ENCODE peak calls at places on chromosomes 12 and 14, in seven cellular contexts. U is stimulated activated CD4-positive, alpha-beta T cell treated with anti-CD3 and anti-CD28 coated beads, Interleukin-15, amount 100 ng/mL, for 1 hour; O is occipital lobe; Q is choroid plexus epithelial cell; Y is colonic mucosa; J is NT2/D1; B is NCI-H2107. H is an unnamed sample.

GRCh38 chr14:99853206-99853605 is 60.0 kb downstream of the EML1 start:
- DNase-seq in U (no peak), O (no peak), Q (no peak), Y (no peak), J (no peak), B (no peak), H (no peak)

GRCh38 chr12:32336261-32336660 is 63.1 kb upstream of the FGD4 start:
- DNase-seq in U (no peak), O (no peak), Q (peak; percentile 46), Y (no peak), J (no peak), B (no peak), H (no peak)

GRCh38 chr12:89801284-89801683 is 92.6 kb upstream of the ATP2B1 start:
- DNase-seq in U (no peak), O (no peak), Q (no peak), Y (no peak), J (no peak), B (no peak), H (no peak)

GRCh38 chr12:9331218-9331626 is 123.0 kb upstream of the PZP start:
- DNase-seq in U (peak; percentile 72), O (peak; percentile 54), Q (peak; percentile 67), Y (peak; percentile 74), J (peak; percentile 76), B (peak; percentile 27), H (peak; percentile 32)

GRCh38 chr14:80387563-80387981 is 176.3 kb upstream of the DIO2 start:
- DNase-seq in U (no peak), O (no peak), Q (no peak), Y (no peak), J (no peak), B (no peak), H (no peak)

GRCh38 chr14:95431199-95432145 is 85.0 kb downstream of the SYNE3 start:
- DNase-seq in U (no peak), O (no peak), Q (peak; percentile 63), Y (peak; percentile 27), J (peak; percentile 15), B (no peak), H (no peak)

GRCh38 chr12:76206039-76206676 is 121.7 kb upstream of the NAP1L1 start:
- DNase-seq in U (no peak), O (no peak), Q (no peak), Y (no peak), J (no peak), B (no peak), H (no peak)

GRCh38 chr12:14948672-14949071 is 10.3 kb upstream of the ERP27 start:
- DNase-seq in U (no peak), O (no peak), Q (peak; percentile 96), Y (peak; percentile 45), J (peak; percentile 60), B (no peak), H (peak; percentile 22)

GRCh38 chr12:27592548-27592947 is 68.5 kb downstream of the PPFIBP1 start:
- DNase-seq in U (no peak), O (peak; percentile 49), Q (peak; percentile 65), Y (no peak), J (no peak), B (no peak), H (no peak)

GRCh38 chr14:51691176-51691575 is 39.5 kb downstream of the FRMD6 start:
- DNase-seq in U (no peak), O (no peak), Q (no peak), Y (no peak), J (no peak), B (no peak), H (no peak)

GRCh38 chr12:53733051-53733812 is 6.0 kb upstream of the CALCOCO1 start:
- DNase-seq in U (no peak), O (no peak), Q (peak; percentile 69), Y (no peak), J (no peak), B (no peak), H (no peak)

GRCh38 chr12:24948452-24948815 is 467 bp downstream of the BCAT1 start:
- DNase-seq in U (peak; percentile 7), O (no peak), Q (peak; percentile 41), Y (no peak), J (peak; percentile 76), B (no peak), H (no peak)

GRCh38 chr12:94152292-94153083 is 4.1 kb downstream of the PLXNC1 start:
- DNase-seq in U (no peak), O (no peak), Q (no peak), Y (no peak), J (no peak), B (no peak), H (no peak)

GRCh38 chr14:100359881-100360280 is 36.7 kb downstream of the SLC25A47 start:
- DNase-seq in U (no peak), O (no peak), Q (no peak), Y (no peak), J (no peak), B (no peak), H (no peak)

GRCh38 chr12:104057771-104058197 is 6.5 kb upstream of the HCFC2 start:
- DNase-seq in U (no peak), O (no peak), Q (peak; percentile 54), Y (no peak), J (no peak), B (no peak), H (no peak)

GRCh38 chr12:17192721-17193120 is 586.8 kb upstream of the LMO3 start:
- DNase-seq in U (no peak), O (no peak), Q (no peak), Y (no peak), J (no peak), B (no peak), H (no peak)

GRCh38 chr14:65287264-65288131 is 125.0 kb upstream of the FUT8 start:
- DNase-seq in U (peak; percentile 27), O (no peak), Q (peak; percentile 21), Y (no peak), J (no peak), B (no peak), H (no peak)

GRCh38 chr14:106845286-106846087 is 1319.1 kb downstream of the TMEM121 start:
- DNase-seq in U (peak; percentile 27), O (no peak), Q (no peak), Y (peak; percentile 93), J (no peak), B (peak; percentile 63), H (peak; percentile 19)

GRCh38 chr12:48128800-48129199 is 9.6 kb downstream of the PFKM start:
- DNase-seq in U (no peak), O (no peak), Q (peak; percentile 67), Y (no peak), J (no peak), B (no peak), H (no peak)

GRCh38 chr12:13135336-13136178 is 32.1 kb upstream of the GSG1 start:
- DNase-seq in U (no peak), O (peak; percentile 17), Q (peak; percentile 80), Y (no peak), J (no peak), B (no peak), H (no peak)

GRCh38 chr14:89206426-89206825 is 210.6 kb downstream of the FOXN3 start:
- DNase-seq in U (no peak), O (no peak), Q (no peak), Y (no peak), J (no peak), B (no peak), H (no peak)

H was measured in activated CD4-positive, CD25-positive, alpha-beta regulatory T cell.